ENCODE peak calls at places on chromosomes 6 and 20, in five cellular contexts. P, W, A, T and J are unnamed samples.

GRCh38 chr20:4427936-4428581 is 293.6 kb upstream of the PRND start:
- DNase-seq in A (no peak), T (no peak), P (no peak), W (no peak), J (no peak)

GRCh38 chr6:144478487-144478886 is 193.4 kb downstream of the UTRN start:
- DNase-seq in W (no peak), A (no peak), P (no peak), T (no peak), J (no peak)

GRCh38 chr20:62845818-62846527 is 15.6 kb downstream of the TCFL5 start:
- DNase-seq in W (peak; percentile 65), A (no peak), T (peak; percentile 60), P (no peak), J (no peak)

GRCh38 chr20:45138451-45139300 is 14.4 kb upstream of the WFDC12 start:
- DNase-seq in T (no peak), W (peak; percentile 79), P (peak; percentile 24), A (no peak), J (no peak)

GRCh38 chr6:164243949-164244348 is 829.4 kb downstream of the QKI start:
- DNase-seq in P (no peak), W (no peak), T (no peak), A (no peak), J (no peak)

GRCh38 chr20:3137492-3137891 is 22.2 kb downstream of the FASTKD5 start:
- DNase-seq in A (no peak), T (no peak), W (no peak), P (no peak), J (no peak)

GRCh38 chr6:131861356-131861755 is 53.5 kb downstream of the ENPP1 start:
- DNase-seq in P (no peak), A (no peak), W (no peak), T (no peak), J (no peak)

GRCh38 chr6:101486124-101486523 is 92.6 kb downstream of the GRIK2 start:
- DNase-seq in W (no peak), A (no peak), P (no peak), T (no peak), J (no peak)

GRCh38 chr6:24768361-24768760 is 6.4 kb upstream of the GMNN start:
- DNase-seq in W (no peak), A (no peak), T (no peak), P (no peak), J (no peak)

GRCh38 chr20:3238616-3239025 is 369 bp downstream of the SLC4A11 start:
- DNase-seq in W (no peak), P (no peak), T (no peak), A (no peak), J (no peak)

GRCh38 chr6:130622142-130622541 is 205.1 kb upstream of the SMLR1 start:
- DNase-seq in A (no peak), W (no peak), T (no peak), P (no peak), J (no peak)

GRCh38 chr20:12171927-12172581 is 254.4 kb downstream of the BTBD3 start:
- DNase-seq in A (no peak), W (no peak), T (no peak), P (no peak), J (no peak)

GRCh38 chr6:126614642-126615504 is 275.0 kb downstream of the CENPW start:
- DNase-seq in T (no peak), A (no peak), P (no peak), W (no peak), J (no peak)

GRCh38 chr6:148441454-148441911 is 98.8 kb downstream of the SASH1 start:
- DNase-seq in T (no peak), A (no peak), P (no peak), W (no peak), J (no peak)

GRCh38 chr20:53405070-53405603 is 188.5 kb downstream of the ZNF217 start:
- DNase-seq in P (no peak), W (no peak), A (no peak), T (no peak), J (no peak)

GRCh38 chr6:168605964-168606363 is 165.0 kb downstream of the SMOC2 start:
- DNase-seq in T (no peak), W (no peak), P (no peak), A (no peak), J (no peak)

GRCh38 chr6:25017932-25018581 is 82.3 kb upstream of the RIPOR2 start:
- DNase-seq in P (no peak), W (peak; percentile 69), A (peak; percentile 60), T (no peak), J (no peak)

GRCh38 chr6:45613678-45614077 is 235.9 kb upstream of the SUPT3H start:
- DNase-seq in A (no peak), W (no peak), P (no peak), T (no peak), J (no peak)

GRCh38 chr20:20360464-20360863 is 7.4 kb upstream of the INSM1 start:
- DNase-seq in T (peak; percentile 63), A (no peak), P (peak; percentile 23), W (no peak), J (peak; percentile 14)

GRCh38 chr6:149701699-149702098 is 16.2 kb downstream of the LATS1 start:
- DNase-seq in A (no peak), W (no peak), T (no peak), P (no peak), J (no peak)

GRCh38 chr20:57059055-57059617 is 207.3 kb downstream of the BMP7 start:
- DNase-seq in T (no peak), A (no peak), W (no peak), P (no peak), J (no peak)

GRCh38 chr6:169684056-169684455 is 17.8 kb downstream of the WDR27 start:
- DNase-seq in T (no peak), P (no peak), W (no peak), A (no peak), J (no peak)

GRCh38 chr20:10591956-10592521 is 81.8 kb downstream of the JAG1 start:
- DNase-seq in W (no peak), T (no peak), A (no peak), P (no peak), J (no peak)

GRCh38 chr6:81785340-81785739 is 32.9 kb upstream of the TENT5A start:
- DNase-seq in T (no peak), A (no peak), W (no peak), P (no peak), J (no peak)